ENCODE peak calls at places on chromosomes 5 and 9, in eight cellular contexts. One of them, this sample, is unnamed.
A peak's percentile ranks its signal among the peaks of the same experiment; 100 is the strongest.

GRCh38 chr9:16267336-16268036 is 603.0 kb downstream of the BNC2 start:
- DNase-seq in left lung: no peak
- DNase-seq in small intestine: peak; percentile 36
- DNase-seq in lower lobe of right lung: no peak
- DNase-seq in adipocyte: peak; percentile 70
- DNase-seq in left ventricle myocardium inferior: no peak
- DNase-seq in MM.1S: peak; percentile 69
- DNase-seq in CD8-positive, alpha-beta T cell: no peak
- DNase-seq in this sample: no peak

GRCh38 chr9:36560813-36561212 is 11.9 kb upstream of the MELK start:
- DNase-seq in adipocyte: peak; percentile 48
- DNase-seq in left lung: no peak
- DNase-seq in CD8-positive, alpha-beta T cell: no peak
- DNase-seq in left ventricle myocardium inferior: no peak
- DNase-seq in small intestine: no peak
- DNase-seq in lower lobe of right lung: no peak
- DNase-seq in MM.1S: no peak
- DNase-seq in this sample: no peak

GRCh38 chr5:125411163-125412050 is 665.0 kb upstream of the ZNF608 start:
- DNase-seq in MM.1S: peak; percentile 80
- DNase-seq in small intestine: peak; percentile 58
- DNase-seq in adipocyte: peak; percentile 73
- DNase-seq in left ventricle myocardium inferior: no peak
- DNase-seq in left lung: no peak
- DNase-seq in lower lobe of right lung: no peak
- DNase-seq in CD8-positive, alpha-beta T cell: no peak
- DNase-seq in this sample: no peak

GRCh38 chr9:96379461-96379860 is 4.0 kb downstream of the SLC35D2 start:
- DNase-seq in left lung: no peak
- DNase-seq in adipocyte: peak; percentile 69
- DNase-seq in MM.1S: no peak
- DNase-seq in lower lobe of right lung: no peak
- DNase-seq in small intestine: no peak
- DNase-seq in left ventricle myocardium inferior: no peak
- DNase-seq in CD8-positive, alpha-beta T cell: no peak
- DNase-seq in this sample: no peak

GRCh38 chr5:135141303-135142268 is 107.6 kb upstream of the PITX1 start:
- DNase-seq in left lung: no peak
- DNase-seq in adipocyte: no peak
- DNase-seq in small intestine: peak; percentile 68
- DNase-seq in lower lobe of right lung: no peak
- DNase-seq in MM.1S: no peak
- DNase-seq in CD8-positive, alpha-beta T cell: no peak
- DNase-seq in left ventricle myocardium inferior: no peak
- DNase-seq in this sample: no peak

GRCh38 chr9:70412678-70413426 is 1.6 kb downstream of the KLF9 start:
- DNase-seq in left ventricle myocardium inferior: peak; percentile 90
- DNase-seq in left lung: peak; percentile 92
- DNase-seq in CD8-positive, alpha-beta T cell: peak; percentile 31
- DNase-seq in MM.1S: no peak
- DNase-seq in small intestine: peak; percentile 75
- DNase-seq in adipocyte: peak; percentile 75
- DNase-seq in lower lobe of right lung: peak; percentile 91
- DNase-seq in this sample: peak; percentile 90

GRCh38 chr5:139658501-139658927 is 10.4 kb downstream of the CXXC5 start:
- DNase-seq in CD8-positive, alpha-beta T cell: no peak
- DNase-seq in MM.1S: no peak
- DNase-seq in adipocyte: peak; percentile 43
- DNase-seq in lower lobe of right lung: no peak
- DNase-seq in left ventricle myocardium inferior: no peak
- DNase-seq in small intestine: no peak
- DNase-seq in left lung: no peak
- DNase-seq in this sample: peak; percentile 60

GRCh38 chr5:151665584-151665982 is 21.1 kb downstream of the SPARC start:
- DNase-seq in left lung: no peak
- DNase-seq in MM.1S: no peak
- DNase-seq in left ventricle myocardium inferior: no peak
- DNase-seq in CD8-positive, alpha-beta T cell: no peak
- DNase-seq in adipocyte: no peak
- DNase-seq in small intestine: no peak
- DNase-seq in lower lobe of right lung: no peak
- DNase-seq in this sample: no peak

GRCh38 chr9:68502279-68502678 is 38.4 kb downstream of the TMEM252 start:
- DNase-seq in MM.1S: no peak
- DNase-seq in lower lobe of right lung: no peak
- DNase-seq in CD8-positive, alpha-beta T cell: no peak
- DNase-seq in small intestine: no peak
- DNase-seq in left ventricle myocardium inferior: no peak
- DNase-seq in adipocyte: no peak
- DNase-seq in left lung: no peak
- DNase-seq in this sample: no peak

GRCh38 chr9:68507796-68508145 is 32.9 kb downstream of the TMEM252 start:
- DNase-seq in left lung: no peak
- DNase-seq in CD8-positive, alpha-beta T cell: no peak
- DNase-seq in MM.1S: no peak
- DNase-seq in lower lobe of right lung: no peak
- DNase-seq in small intestine: no peak
- DNase-seq in adipocyte: no peak
- DNase-seq in left ventricle myocardium inferior: no peak
- DNase-seq in this sample: no peak

GRCh38 chr9:68508547-68508946 is 32.1 kb downstream of the TMEM252 start:
- DNase-seq in left ventricle myocardium inferior: no peak
- DNase-seq in lower lobe of right lung: no peak
- DNase-seq in CD8-positive, alpha-beta T cell: no peak
- DNase-seq in small intestine: no peak
- DNase-seq in adipocyte: no peak
- DNase-seq in MM.1S: no peak
- DNase-seq in left lung: no peak
- DNase-seq in this sample: no peak

GRCh38 chr9:68507098-68507795 is 33.4 kb downstream of the TMEM252 start:
- DNase-seq in small intestine: peak; percentile 29
- DNase-seq in left lung: no peak
- DNase-seq in lower lobe of right lung: no peak
- DNase-seq in left ventricle myocardium inferior: no peak
- DNase-seq in CD8-positive, alpha-beta T cell: no peak
- DNase-seq in MM.1S: no peak
- DNase-seq in adipocyte: peak; percentile 57
- DNase-seq in this sample: no peak

DNA sequence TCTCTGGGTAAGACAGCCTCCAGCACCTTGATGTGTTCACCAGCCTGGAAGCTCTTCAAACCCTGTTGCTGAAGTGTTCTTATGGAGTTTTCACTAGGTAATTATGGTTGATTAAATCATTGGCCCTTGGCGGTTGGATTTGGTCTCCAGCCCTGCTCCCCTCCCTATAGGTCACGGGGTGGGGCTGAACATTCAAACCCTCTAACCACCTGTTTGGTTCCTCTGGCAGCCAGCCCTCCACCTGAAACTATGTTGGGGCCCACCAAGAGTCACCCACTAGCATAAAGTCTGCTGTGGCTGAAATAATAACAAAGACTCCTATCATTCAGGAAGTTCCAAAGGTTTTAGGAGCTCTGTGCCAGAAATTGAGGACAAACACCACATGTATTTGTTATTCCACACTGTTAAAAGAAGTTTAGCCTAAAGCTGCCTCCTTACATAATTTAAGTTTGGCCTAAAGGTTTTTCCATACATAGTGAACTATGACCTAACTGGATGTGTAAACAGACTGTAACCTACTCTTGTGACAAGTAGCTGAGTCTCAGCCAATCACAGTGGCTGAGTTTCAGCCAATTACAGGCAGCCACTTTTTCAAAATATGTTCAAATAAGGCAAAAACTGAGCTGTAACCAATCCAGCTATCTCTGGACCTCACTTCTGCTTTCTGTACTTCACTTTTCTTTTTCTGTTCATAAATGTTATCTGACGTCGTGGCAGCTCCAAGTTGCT is 34.8 kb downstream of the TMEM252 start:
- DNase-seq in left ventricle myocardium inferior: no peak
- DNase-seq in lower lobe of right lung: no peak
- DNase-seq in CD8-positive, alpha-beta T cell: no peak
- DNase-seq in small intestine: peak; percentile 23
- DNase-seq in adipocyte: no peak
- DNase-seq in MM.1S: no peak
- DNase-seq in left lung: no peak
- DNase-seq in this sample: no peak
- H3K4me1 ChIP-seq in left ventricle myocardium inferior: peaks cover 71% of the 10 kb centered on the region
- H3K4me1 ChIP-seq in lower lobe of right lung: peaks cover 19% of the 10 kb centered on the region
- H3K4me1 ChIP-seq in CD8-positive, alpha-beta T cell: no peaks in the 10 kb centered on the region
- H3K4me1 ChIP-seq in small intestine: no peaks in the 10 kb centered on the region
- H3K4me1 ChIP-seq in adipocyte: peaks cover 12% of the 10 kb centered on the region
- H3K4me1 ChIP-seq in MM.1S: no peaks in the 10 kb centered on the region
- H3K4me1 ChIP-seq in left lung: peaks cover 19% of the 10 kb centered on the region
- H3K4me1 ChIP-seq in this sample: peaks cover 8% of the 10 kb centered on the region

GRCh38 chr9:34279431-34279830 is 49.6 kb downstream of the KIF24 start:
- DNase-seq in small intestine: no peak
- DNase-seq in lower lobe of right lung: no peak
- DNase-seq in adipocyte: no peak
- DNase-seq in left lung: no peak
- DNase-seq in CD8-positive, alpha-beta T cell: no peak
- DNase-seq in left ventricle myocardium inferior: no peak
- DNase-seq in MM.1S: no peak
- DNase-seq in this sample: no peak

GRCh38 chr9:34271618-34272017 is 57.5 kb downstream of the KIF24 start:
- DNase-seq in small intestine: no peak
- DNase-seq in CD8-positive, alpha-beta T cell: no peak
- DNase-seq in left lung: no peak
- DNase-seq in lower lobe of right lung: no peak
- DNase-seq in left ventricle myocardium inferior: no peak
- DNase-seq in adipocyte: no peak
- DNase-seq in MM.1S: no peak
- DNase-seq in this sample: no peak

GRCh38 chr9:34272146-34272545 is 56.9 kb downstream of the KIF24 start:
- DNase-seq in adipocyte: no peak
- DNase-seq in CD8-positive, alpha-beta T cell: no peak
- DNase-seq in MM.1S: no peak
- DNase-seq in lower lobe of right lung: no peak
- DNase-seq in small intestine: no peak
- DNase-seq in left ventricle myocardium inferior: no peak
- DNase-seq in left lung: no peak
- DNase-seq in this sample: no peak

GRCh38 chr9:34275811-34276210 is 53.3 kb downstream of the KIF24 start:
- DNase-seq in left lung: no peak
- DNase-seq in lower lobe of right lung: no peak
- DNase-seq in adipocyte: no peak
- DNase-seq in left ventricle myocardium inferior: no peak
- DNase-seq in MM.1S: no peak
- DNase-seq in small intestine: no peak
- DNase-seq in CD8-positive, alpha-beta T cell: no peak
- DNase-seq in this sample: no peak

GRCh38 chr9:34276772-34277171 is 52.3 kb downstream of the KIF24 start:
- DNase-seq in left lung: no peak
- DNase-seq in adipocyte: no peak
- DNase-seq in CD8-positive, alpha-beta T cell: no peak
- DNase-seq in left ventricle myocardium inferior: no peak
- DNase-seq in MM.1S: no peak
- DNase-seq in lower lobe of right lung: no peak
- DNase-seq in small intestine: no peak
- DNase-seq in this sample: no peak
- H3K4me1 ChIP-seq in left lung: no peaks in the 10 kb centered on the region
- H3K4me1 ChIP-seq in adipocyte: peaks cover 4% of the 10 kb centered on the region
- H3K4me1 ChIP-seq in CD8-positive, alpha-beta T cell: no peaks in the 10 kb centered on the region
- H3K4me1 ChIP-seq in left ventricle myocardium inferior: peaks cover 9% of the 10 kb centered on the region
- H3K4me1 ChIP-seq in MM.1S: no peaks in the 10 kb centered on the region
- H3K4me1 ChIP-seq in lower lobe of right lung: no peaks in the 10 kb centered on the region
- H3K4me1 ChIP-seq in small intestine: no peaks in the 10 kb centered on the region
- H3K4me1 ChIP-seq in this sample: no peaks in the 10 kb centered on the region

DNA sequence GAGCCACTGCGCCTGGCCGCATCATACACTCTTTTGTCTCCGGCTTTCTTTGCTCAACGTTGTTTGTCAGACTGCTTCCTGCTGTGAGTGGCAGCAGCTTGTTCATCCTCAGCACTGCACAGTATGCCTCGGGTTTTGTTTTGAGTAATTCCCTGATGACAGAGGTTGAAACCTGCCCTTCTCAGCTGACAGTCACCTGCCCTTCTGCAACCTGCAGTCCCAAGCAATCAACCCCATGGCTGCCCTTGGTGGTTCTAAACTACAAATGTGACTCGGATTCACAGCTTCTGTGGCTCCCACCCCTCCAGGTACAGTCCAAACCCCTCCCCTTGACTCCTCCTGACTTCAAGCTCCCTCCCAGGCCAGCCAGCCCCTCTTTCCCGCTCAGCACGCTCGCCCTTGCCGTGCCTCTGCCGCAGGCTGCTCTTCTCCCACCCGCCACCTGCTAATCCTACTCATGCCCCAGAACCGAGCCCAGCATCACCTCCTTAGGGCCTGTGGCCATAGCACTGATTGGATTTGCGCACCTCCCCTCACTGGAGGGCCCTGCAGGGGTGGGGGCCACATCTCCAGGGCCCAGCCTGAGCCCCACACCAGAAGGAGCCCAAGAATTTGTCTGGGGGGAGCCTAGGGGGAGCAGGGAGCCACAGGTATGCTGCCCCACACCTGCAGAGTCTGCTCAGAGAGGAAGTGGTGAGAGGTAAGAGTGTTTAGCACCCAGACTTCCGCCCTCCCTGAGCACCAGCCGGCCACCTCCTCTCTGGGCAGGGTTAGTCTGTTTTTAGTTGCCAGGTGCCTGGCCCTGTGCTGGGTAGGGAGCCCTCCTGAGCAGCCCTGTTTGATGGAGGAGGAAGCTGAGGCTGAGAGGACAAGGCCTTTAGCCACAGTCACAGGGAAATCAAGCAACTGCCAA is 10.1 kb downstream of the EEIG1 start:
- DNase-seq in small intestine: no peak
- DNase-seq in left lung: no peak
- DNase-seq in lower lobe of right lung: no peak
- DNase-seq in adipocyte: no peak
- DNase-seq in CD8-positive, alpha-beta T cell: peak; percentile 62
- DNase-seq in left ventricle myocardium inferior: no peak
- DNase-seq in MM.1S: peak; percentile 94
- DNase-seq in this sample: peak; percentile 82
- H3K4me1 ChIP-seq in small intestine: peaks cover 40% of the 10 kb centered on the region
- H3K4me1 ChIP-seq in left lung: peaks cover 95% of the 10 kb centered on the region
- H3K4me1 ChIP-seq in lower lobe of right lung: peaks cover 99% of the 10 kb centered on the region
- H3K4me1 ChIP-seq in adipocyte: peaks cover 79% of the 10 kb centered on the region
- H3K4me1 ChIP-seq in CD8-positive, alpha-beta T cell: peaks cover 96% of the 10 kb centered on the region
- H3K4me1 ChIP-seq in left ventricle myocardium inferior: peaks cover 100% of the 10 kb centered on the region
- H3K4me1 ChIP-seq in MM.1S: peaks cover 64% of the 10 kb centered on the region
- H3K4me1 ChIP-seq in this sample: peaks cover 98% of the 10 kb centered on the region

GRCh38 chr9:116096853-116097252 is 56.7 kb upstream of the PAPPA start:
- DNase-seq in small intestine: no peak
- DNase-seq in left lung: no peak
- DNase-seq in left ventricle myocardium inferior: no peak
- DNase-seq in MM.1S: no peak
- DNase-seq in adipocyte: peak; percentile 34
- DNase-seq in lower lobe of right lung: no peak
- DNase-seq in CD8-positive, alpha-beta T cell: no peak
- DNase-seq in this sample: no peak

GRCh38 chr9:116099821-116100220 is 53.8 kb upstream of the PAPPA start:
- DNase-seq in CD8-positive, alpha-beta T cell: no peak
- DNase-seq in left ventricle myocardium inferior: no peak
- DNase-seq in small intestine: no peak
- DNase-seq in MM.1S: no peak
- DNase-seq in lower lobe of right lung: no peak
- DNase-seq in adipocyte: no peak
- DNase-seq in left lung: no peak
- DNase-seq in this sample: no peak

GRCh38 chr9:116096046-116096445 is 57.5 kb upstream of the PAPPA start:
- DNase-seq in CD8-positive, alpha-beta T cell: no peak
- DNase-seq in adipocyte: no peak
- DNase-seq in left lung: no peak
- DNase-seq in small intestine: no peak
- DNase-seq in lower lobe of right lung: no peak
- DNase-seq in MM.1S: no peak
- DNase-seq in left ventricle myocardium inferior: no peak
- DNase-seq in this sample: no peak

GRCh38 chr9:116100711-116101111 is 52.9 kb upstream of the PAPPA start:
- DNase-seq in small intestine: no peak
- DNase-seq in left lung: no peak
- DNase-seq in lower lobe of right lung: no peak
- DNase-seq in adipocyte: no peak
- DNase-seq in left ventricle myocardium inferior: no peak
- DNase-seq in MM.1S: no peak
- DNase-seq in CD8-positive, alpha-beta T cell: no peak
- DNase-seq in this sample: no peak

GRCh38 chr9:116098476-116098875 is 55.1 kb upstream of the PAPPA start:
- DNase-seq in CD8-positive, alpha-beta T cell: no peak
- DNase-seq in adipocyte: no peak
- DNase-seq in left ventricle myocardium inferior: no peak
- DNase-seq in left lung: no peak
- DNase-seq in MM.1S: no peak
- DNase-seq in small intestine: no peak
- DNase-seq in lower lobe of right lung: no peak
- DNase-seq in this sample: no peak
- H3K4me1 ChIP-seq in CD8-positive, alpha-beta T cell: no peaks in the 10 kb centered on the region
- H3K4me1 ChIP-seq in adipocyte: peaks cover 16% of the 10 kb centered on the region
- H3K4me1 ChIP-seq in left ventricle myocardium inferior: no peaks in the 10 kb centered on the region
- H3K4me1 ChIP-seq in left lung: no peaks in the 10 kb centered on the region
- H3K4me1 ChIP-seq in MM.1S: no peaks in the 10 kb centered on the region
- H3K4me1 ChIP-seq in small intestine: no peaks in the 10 kb centered on the region
- H3K4me1 ChIP-seq in lower lobe of right lung: no peaks in the 10 kb centered on the region
- H3K4me1 ChIP-seq in this sample: no peaks in the 10 kb centered on the region